ENCODE peak calls at places on chromosomes 3 and 15, in seven cellular contexts. Y, I, P, G, A, T and B are unnamed samples.

GRCh38 chr3:107846282-107846852 is 244.5 kb downstream of the CD47 start:
- DNase-seq in Y (peak; percentile 47), I (peak; percentile 28), P (peak; percentile 70), G (peak; percentile 67), A (peak; percentile 66), T (peak; percentile 60), B (peak; percentile 52)

GRCh38 chr15:88609344-88609743 is 11.8 kb upstream of the AEN start:
- DNase-seq in Y (no peak), I (no peak), P (no peak), G (no peak), A (no peak), T (no peak), B (no peak)

GRCh38 chr3:130700541-130700940 is 46.1 kb downstream of the PIK3R4 start:
- DNase-seq in Y (no peak), I (no peak), P (no peak), G (no peak), A (no peak), T (no peak), B (no peak)

GRCh38 chr3:16240229-16241023 is 24.3 kb downstream of the DPH3 start:
- DNase-seq in Y (no peak), I (peak; percentile 40), P (no peak), G (no peak), A (no peak), T (no peak), B (no peak)

GRCh38 chr3:99962703-99963102 is 145.0 kb downstream of the CMSS1 start:
- DNase-seq in Y (no peak), I (no peak), P (no peak), G (no peak), A (no peak), T (no peak), B (no peak)

GRCh38 chr15:85652457-85652856 is 142.3 kb downstream of the KLHL25 start:
- DNase-seq in Y (no peak), I (no peak), P (no peak), G (no peak), A (no peak), T (no peak), B (no peak)

GRCh38 chr3:184320099-184320445 is 5.7 kb downstream of the EIF4G1 start:
- DNase-seq in Y (peak; percentile 34), I (peak; percentile 44), P (peak; percentile 97), G (peak; percentile 100), A (peak; percentile 94), T (peak; percentile 98), B (peak; percentile 93)

GRCh38 chr15:64904189-64904588 is 7.5 kb upstream of the ANKDD1A start:
- DNase-seq in Y (no peak), I (no peak), P (no peak), G (no peak), A (no peak), T (no peak), B (no peak)

GRCh38 chr3:148128136-148128535 is 569.6 kb upstream of the AGTR1 start:
- DNase-seq in Y (no peak), I (no peak), P (no peak), G (no peak), A (no peak), T (no peak), B (no peak)

GRCh38 chr3:142353571-142353970 is 94.3 kb downstream of the XRN1 start:
- DNase-seq in Y (no peak), I (no peak), P (no peak), G (no peak), A (no peak), T (no peak), B (no peak)

GRCh38 chr3:33980252-33980651 is 181.8 kb downstream of the PDCD6IP start:
- DNase-seq in Y (peak; percentile 66), I (no peak), P (no peak), G (no peak), A (no peak), T (peak; percentile 22), B (no peak)

GRCh38 chr3:134328846-134329245 is 45.4 kb downstream of the AMOTL2 start:
- DNase-seq in Y (no peak), I (no peak), P (no peak), G (no peak), A (no peak), T (no peak), B (no peak)

GRCh38 chr3:185732782-185733181 is 92.1 kb downstream of the IGF2BP2 start:
- DNase-seq in Y (peak; percentile 76), I (no peak), P (no peak), G (no peak), A (no peak), T (no peak), B (no peak)

GRCh38 chr15:47934342-47934741 is 186.4 kb upstream of the SLC24A5 start:
- DNase-seq in Y (no peak), I (no peak), P (no peak), G (no peak), A (no peak), T (no peak), B (no peak)

GRCh38 chr15:69784808-69785550 is 312.7 kb downstream of the TLE3 start:
- DNase-seq in Y (no peak), I (no peak), P (no peak), G (no peak), A (no peak), T (no peak), B (no peak)

GRCh38 chr3:74048686-74049085 is 423.9 kb upstream of the PDZRN3 start:
- DNase-seq in Y (no peak), I (no peak), P (no peak), G (no peak), A (no peak), T (no peak), B (no peak)

GRCh38 chr15:62120776-62121175 is 44.3 kb downstream of the C2CD4B start:
- DNase-seq in Y (no peak), I (no peak), P (no peak), G (no peak), A (no peak), T (no peak), B (no peak)

DNA sequence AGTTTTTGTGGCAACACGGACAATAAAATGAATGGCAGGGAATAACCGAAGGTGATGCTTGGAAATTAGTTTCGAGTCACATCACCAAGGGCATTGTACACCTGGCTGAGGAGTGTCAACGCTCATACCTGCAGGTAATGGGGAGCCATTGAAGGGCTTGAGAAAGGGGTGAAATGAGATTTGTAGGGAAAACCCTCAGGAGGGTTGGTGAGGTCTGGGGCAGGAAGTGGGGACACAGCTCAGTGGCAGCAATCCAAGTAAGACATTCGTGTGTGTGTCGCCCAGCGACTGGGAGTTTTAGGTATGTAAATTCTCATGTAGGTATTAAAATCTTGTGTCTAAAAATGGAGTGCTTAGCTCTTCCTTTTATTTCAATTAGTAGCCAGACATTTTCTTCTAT is 14.3 kb downstream of the PARP14 start:
- DNase-seq in Y (no peak), I (no peak), P (no peak), G (no peak), A (no peak), T (no peak), B (no peak)
- TF ChIP-seq POLR2A in Y (no peak), I (no peak), P (no peak), G (no peak), A (no peak), T (no peak), B (no peak)

DNA sequence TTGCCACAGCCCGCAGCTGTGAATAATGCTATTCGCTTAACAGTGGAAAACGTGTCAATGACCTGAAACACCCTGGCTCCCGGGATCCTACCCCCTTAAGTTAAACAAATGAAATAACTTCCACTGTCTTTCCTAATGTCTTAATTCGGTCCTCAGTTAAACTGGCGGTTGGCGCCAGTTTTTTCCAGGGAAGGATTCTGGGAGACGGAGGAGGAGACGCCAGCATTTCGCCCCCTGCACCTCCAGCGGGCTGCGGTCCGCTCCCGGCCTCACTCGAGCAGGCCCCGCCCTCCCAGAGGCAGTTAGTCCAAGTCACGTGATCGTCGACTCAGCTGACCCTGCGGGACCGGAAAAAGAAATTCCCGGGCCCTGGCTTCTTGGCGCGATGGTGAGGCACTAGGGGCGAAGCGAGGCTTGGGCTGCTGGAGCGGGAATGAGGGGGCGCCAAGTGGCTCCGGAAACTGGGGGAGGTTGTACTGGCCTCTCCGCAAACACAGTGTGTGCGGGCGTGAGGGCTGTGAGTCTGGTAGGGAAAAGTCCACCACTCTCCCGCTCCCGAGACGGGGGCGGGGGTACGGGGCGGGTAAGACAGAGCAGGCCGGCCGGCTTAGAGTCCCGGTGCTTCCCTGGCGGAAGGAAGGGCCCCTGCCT is at the start of gene COMMD4:
- DNase-seq in Y (peak; percentile 91), I (peak; percentile 92), P (peak; percentile 98), G (peak; percentile 98), A (peak; percentile 96), T (peak; percentile 96), B (peak; percentile 94)
- TF ChIP-seq POLR2A in Y (peak; percentile 61), I (peak; percentile 58), P (no peak), G (no peak), A (peak; percentile 21), T (peak; percentile 22), B (peak; percentile 73)

GRCh38 chr3:121662742-121663141 is 2.0 kb upstream of the HCLS1 start:
- DNase-seq in Y (no peak), I (no peak), P (no peak), G (no peak), A (no peak), T (no peak), B (no peak)

GRCh38 chr3:121661376-121661775 is 673 bp upstream of the HCLS1 start:
- DNase-seq in Y (no peak), I (peak; percentile 17), P (no peak), G (no peak), A (peak; percentile 14), T (no peak), B (no peak)

GRCh38 chr3:121658716-121659435 is 1.8 kb downstream of the HCLS1 start:
- DNase-seq in Y (no peak), I (no peak), P (no peak), G (no peak), A (no peak), T (no peak), B (no peak)

GRCh38 chr3:121663171-121663847 is 2.6 kb upstream of the HCLS1 start:
- DNase-seq in Y (peak; percentile 32), I (no peak), P (no peak), G (no peak), A (no peak), T (no peak), B (no peak)

GRCh38 chr3:121660356-121661171 is at the start of gene HCLS1:
- DNase-seq in Y (no peak), I (peak; percentile 89), P (no peak), G (no peak), A (peak; percentile 72), T (peak; percentile 48), B (peak; percentile 59)
- TF ChIP-seq POLR2A in Y (no peak), I (peak; percentile 96), P (no peak), G (no peak), A (peak; percentile 75), T (peak; percentile 73), B (peak; percentile 82)

DNA sequence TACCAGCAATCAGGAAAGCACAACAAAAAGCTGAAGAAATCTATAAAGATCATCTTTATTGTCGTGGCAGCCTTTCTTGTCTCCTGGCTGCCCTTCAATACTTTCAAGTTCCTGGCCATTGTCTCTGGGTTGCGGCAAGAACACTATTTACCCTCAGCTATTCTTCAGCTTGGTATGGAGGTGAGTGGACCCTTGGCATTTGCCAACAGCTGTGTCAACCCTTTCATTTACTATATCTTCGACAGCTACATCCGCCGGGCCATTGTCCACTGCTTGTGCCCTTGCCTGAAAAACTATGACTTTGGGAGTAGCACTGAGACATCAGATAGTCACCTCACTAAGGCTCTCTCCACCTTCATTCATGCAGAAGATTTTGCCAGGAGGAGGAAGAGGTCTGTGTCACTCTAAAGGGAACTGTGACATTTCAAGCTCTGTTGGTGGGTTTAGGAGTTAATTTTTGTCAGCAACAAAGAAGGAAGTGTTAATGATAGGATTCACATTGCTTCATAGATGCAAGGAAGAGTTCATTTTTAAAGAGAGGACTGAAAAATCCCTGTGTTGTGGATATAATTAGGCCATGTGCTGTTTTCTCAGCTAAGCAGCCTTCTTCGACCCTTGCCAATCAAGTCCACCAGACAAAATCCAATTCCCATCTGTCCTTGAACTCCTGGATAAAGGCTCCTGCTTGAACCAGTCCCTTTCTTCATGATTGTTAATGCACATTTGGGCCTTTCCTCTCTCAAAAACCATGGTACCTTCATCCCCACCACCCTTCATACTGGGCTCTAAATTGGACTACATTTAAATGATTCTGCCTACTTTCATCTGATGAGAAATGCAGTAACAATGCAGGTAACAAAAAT is 1.2 kb downstream of the GPR15 start:
- DNase-seq in Y (no peak), I (no peak), P (no peak), G (no peak), A (no peak), T (no peak), B (no peak)
- TF ChIP-seq POLR2A in Y (no peak), I (no peak), P (no peak), G (no peak), A (no peak), T (no peak), B (no peak)